ENCODE peak calls at places on chromosomes 11 and 22, in ten cellular contexts. I is islet precursor cell; A is stimulated activated naive CD8-positive, alpha-beta T cell treated with anti-CD3 and anti-CD28 coated beads, Interleukin-15, amount 100 ng/mL, for 72 hours; H is ureter; G is stomach; L is lung microvascular endothelial cell; Z is hepatocyte; Y is caudate nucleus; D is activated B cell treated with CpG ODN at 0.5 μM for 24 hours; E is A549. P is an unnamed sample.

GRCh38 chr11:109939176-109939810 is 153.9 kb upstream of the ZC3H12C start:
- DNase-seq in H (no peak), Z (peak), D (no peak), A (no peak), G (no peak), Y (no peak), L (peak), I (peak), E (peak), P (peak)

GRCh38 chr11:122170815-122171475 is 54.9 kb upstream of the BLID start:
- DNase-seq in E (no peak), Z (no peak), H (no peak), G (no peak), Y (no peak), L (no peak), A (no peak), D (no peak), I (no peak), P (no peak)

GRCh38 chr11:58222730-58223129 is 6.0 kb downstream of the OR10Q1 start:
- DNase-seq in E (no peak), A (no peak), G (no peak), I (no peak), H (no peak), Z (no peak), L (no peak), D (no peak), Y (no peak), P (no peak)

GRCh38 chr11:131696584-131697120 is 326.2 kb downstream of the NTM start:
- DNase-seq in D (no peak), I (peak), G (no peak), A (no peak), H (no peak), Z (no peak), Y (no peak), L (no peak), E (no peak), P (no peak)

GRCh38 chr22:33853200-33854097 is 66.8 kb downstream of the LARGE1 start:
- DNase-seq in H (peak), A (no peak), Y (no peak), E (peak), L (peak), G (peak), I (no peak), D (peak), Z (peak), P (peak)

GRCh38 chr11:27857588-27857987 is 157.3 kb upstream of the BDNF start:
- DNase-seq in Z (no peak), G (no peak), E (no peak), Y (no peak), A (no peak), L (no peak), I (no peak), H (no peak), D (no peak), P (no peak)

GRCh38 chr11:111155021-111155420 is 90.5 kb upstream of the POU2AF2 start:
- DNase-seq in A (no peak), Y (no peak), G (no peak), E (no peak), I (no peak), Z (no peak), D (no peak), L (no peak), H (no peak), P (no peak)

GRCh38 chr11:13256216-13256615 is 21.4 kb upstream of the BMAL1 start:
- DNase-seq in Z (no peak), E (no peak), I (no peak), D (no peak), Y (no peak), H (no peak), G (no peak), L (no peak), A (no peak), P (no peak)

GRCh38 chr11:35943761-35944502 is at the start of gene LDLRAD3:
- DNase-seq in D (peak), I (peak), G (peak), Y (peak), A (peak), E (peak), L (peak), H (peak), Z (peak), P (peak)

GRCh38 chr22:38756631-38757463 is 1.0 kb upstream of the SUN2 start:
- DNase-seq in L (no peak), Y (no peak), D (no peak), E (no peak), G (no peak), I (no peak), H (no peak), A (peak), Z (no peak), P (peak)

GRCh38 chr22:26526165-26526564 is 13.9 kb upstream of the TFIP11 start:
- DNase-seq in D (no peak), L (no peak), H (no peak), G (no peak), Z (no peak), I (no peak), A (no peak), E (no peak), Y (no peak), P (no peak)

GRCh38 chr11:61947486-61948210 is 2.5 kb upstream of the BEST1 start:
- DNase-seq in E (peak), D (peak), A (peak), G (peak), L (peak), I (peak), Z (peak), H (peak), Y (no peak), P (peak)

GRCh38 chr11:7637447-7638157 is 35.7 kb downstream of the CYB5R2 start:
- DNase-seq in D (no peak), A (no peak), E (no peak), H (peak), L (no peak), Z (no peak), G (no peak), I (no peak), Y (no peak), P (no peak)

GRCh38 chr11:101583180-101584128 is at the start of gene TRPC6:
- DNase-seq in Y (no peak), Z (peak), E (peak), I (peak), A (no peak), G (no peak), L (peak), D (no peak), H (no peak), P (peak)

GRCh38 chr22:25281675-25282345 is 62.4 kb downstream of the CRYBB2 start:
- DNase-seq in L (no peak), Z (no peak), A (no peak), D (no peak), Y (no peak), G (no peak), E (no peak), H (no peak), I (no peak), P (peak)

GRCh38 chr11:20022363-20023081 is 137.8 kb downstream of the DBX1 start:
- DNase-seq in H (no peak), G (no peak), I (peak), Z (no peak), D (no peak), Y (no peak), E (peak), A (no peak), L (peak), P (peak)

GRCh38 chr22:17218341-17218740 is 894 bp downstream of the ADA2 start:
- DNase-seq in H (no peak), A (no peak), G (no peak), L (no peak), Y (no peak), D (no peak), Z (no peak), I (no peak), E (no peak), P (no peak)

GRCh38 chr22:24053481-24054226 is 42.5 kb downstream of the CABIN1 start:
- DNase-seq in A (no peak), Y (no peak), D (no peak), G (no peak), E (no peak), H (no peak), I (no peak), Z (no peak), L (no peak), P (no peak)

GRCh38 chr11:100151944-100152343 is 535.1 kb upstream of the ARHGAP42 start:
- DNase-seq in A (no peak), H (no peak), E (no peak), L (no peak), D (no peak), I (peak), Z (no peak), Y (no peak), G (no peak), P (no peak)

GRCh38 chr11:75563978-75564552 is 2.0 kb downstream of the SERPINH1 start:
- DNase-seq in D (no peak), L (peak), G (peak), H (peak), I (peak), Y (no peak), Z (peak), E (no peak), A (no peak), P (peak)

GRCh38 chr22:21015051-21016006 is at the start of gene P2RX6:
- DNase-seq in I (no peak), D (no peak), G (no peak), A (no peak), Y (no peak), L (no peak), Z (no peak), H (no peak), E (no peak), P (no peak)

GRCh38 chr11:29119691-29120328 is 897.0 kb downstream of the KCNA4 start:
- DNase-seq in L (peak), Y (no peak), E (peak), A (no peak), I (no peak), G (no peak), D (no peak), H (no peak), Z (peak), P (no peak)

GRCh38 chr11:68213135-68213515 is at the start of gene KMT5B:
- DNase-seq in Z (peak), L (peak), Y (no peak), A (no peak), E (no peak), D (no peak), I (no peak), H (peak), G (peak), P (peak)

GRCh38 chr11:126862664-126863247 is 137.8 kb downstream of the KIRREL3 start:
- DNase-seq in D (no peak), H (no peak), Y (no peak), L (no peak), G (no peak), I (peak), A (no peak), E (no peak), Z (no peak), P (peak)

GRCh38 chr22:25368271-25368670 is 148.8 kb downstream of the CRYBB2 start:
- DNase-seq in E (no peak), A (no peak), L (peak), Z (peak), Y (no peak), D (no peak), H (no peak), G (peak), I (no peak), P (peak)

GRCh38 chr11:41982975-41983374 is 523.5 kb upstream of the LRRC4C start:
- DNase-seq in Y (no peak), D (no peak), H (no peak), A (no peak), I (no peak), E (no peak), G (no peak), L (no peak), Z (no peak), P (no peak)

GRCh38 chr11:23151819-23152218 is 291.5 kb upstream of the CCDC179 start:
- DNase-seq in H (no peak), D (no peak), G (no peak), Z (no peak), I (no peak), E (no peak), Y (no peak), L (no peak), A (no peak), P (no peak)

GRCh38 chr11:35419713-35420333 is 465 bp upstream of the SLC1A2 start:
- DNase-seq in I (no peak), H (no peak), L (no peak), Y (no peak), G (no peak), A (no peak), Z (no peak), D (no peak), E (no peak), P (peak)

GRCh38 chr11:128691802-128692749 is 1.8 kb upstream of the FLI1 start:
- DNase-seq in L (peak), E (no peak), H (no peak), G (no peak), D (no peak), A (no peak), Z (no peak), Y (no peak), I (peak), P (peak)